ENCODE peak calls at places on chromosomes 3 and 15, in four cellular contexts. H is transverse colon, S is A549, K is K562. A is an unnamed sample.

GRCh38 chr3:139561959-139562676 is 22.6 kb upstream of the RBP1 start:
- DNase-seq in H (peak), S (peak), K (peak), A (peak)

GRCh38 chr3:102526865-102527264 is 92.0 kb downstream of the ZPLD1 start:
- DNase-seq in H (no peak), S (no peak), K (no peak), A (no peak)

GRCh38 chr3:24523195-24523594 is 28.5 kb upstream of the THRB start:
- DNase-seq in H (no peak), S (no peak), K (no peak), A (no peak)

GRCh38 chr3:130480736-130481135 is 36.2 kb upstream of the COL6A6 start:
- DNase-seq in H (no peak), S (peak), K (no peak), A (peak)

GRCh38 chr3:175346573-175347356 is 487.6 kb downstream of the NAALADL2 start:
- DNase-seq in H (peak), S (no peak), K (no peak), A (peak)

GRCh38 chr15:41982133-41982930 is 10.0 kb upstream of the EHD4 start:
- DNase-seq in H (no peak), S (no peak), K (no peak), A (no peak)

GRCh38 chr3:115098354-115099073 is 48.6 kb downstream of the ZBTB20 start:
- DNase-seq in H (no peak), S (no peak), K (no peak), A (no peak)

GRCh38 chr15:69853572-69853971 is 244.1 kb downstream of the TLE3 start:
- DNase-seq in H (no peak), S (peak), K (no peak), A (no peak)

GRCh38 chr3:149771652-149772271 is 19.5 kb upstream of the COMMD2 start:
- DNase-seq in H (peak), S (peak), K (peak), A (peak)

GRCh38 chr15:101031203-101031602 is 112.0 kb downstream of the LRRK1 start:
- DNase-seq in H (peak), S (no peak), K (no peak), A (no peak)

GRCh38 chr3:52136513-52136912 is 17.7 kb downstream of the POC1A start:
- DNase-seq in H (no peak), S (no peak), K (no peak), A (no peak)

GRCh38 chr3:189745622-189746021 is 114.4 kb downstream of the TP63 start:
- DNase-seq in H (no peak), S (no peak), K (no peak), A (no peak)

GRCh38 chr3:164779816-164780215 is 298.5 kb downstream of the SI start:
- DNase-seq in H (no peak), S (no peak), K (no peak), A (no peak)

GRCh38 chr3:5426094-5426883 is 238.8 kb downstream of the EDEM1 start:
- DNase-seq in H (peak), S (peak), K (peak), A (peak)

GRCh38 chr3:21752749-21753347 is 1.8 kb upstream of the ZNF385D start:
- DNase-seq in H (no peak), S (no peak), K (peak), A (no peak)

GRCh38 chr15:91548588-91548987 is 304.9 kb upstream of the SLCO3A1 start:
- DNase-seq in H (no peak), S (no peak), K (no peak), A (no peak)

GRCh38 chr3:121998030-121998580 is 23.9 kb downstream of the ILDR1 start:
- DNase-seq in H (no peak), S (no peak), K (no peak), A (no peak)

GRCh38 chr3:11650391-11650790 is 6.7 kb upstream of the VGLL4 start:
- DNase-seq in H (no peak), S (no peak), K (no peak), A (no peak)

GRCh38 chr15:70474682-70475438 is 288.5 kb downstream of the UACA start:
- DNase-seq in H (no peak), S (peak), K (no peak), A (no peak)

GRCh38 chr3:138849541-138849940 is 14.8 kb upstream of the PIK3CB start:
- DNase-seq in H (no peak), S (no peak), K (no peak), A (no peak)

GRCh38 chr15:73397461-73397860 is 28.7 kb upstream of the HCN4 start:
- DNase-seq in H (no peak), S (no peak), K (no peak), A (no peak)

GRCh38 chr15:77798151-77798550 is 165.4 kb upstream of the LINGO1 start:
- DNase-seq in H (no peak), S (no peak), K (no peak), A (no peak)

GRCh38 chr3:124492824-124493223 is 237.4 kb upstream of the UMPS start:
- DNase-seq in H (peak), S (peak), K (peak), A (no peak)

GRCh38 chr3:72344256-72345046 is 503.8 kb downstream of the SHQ1 start:
- DNase-seq in H (no peak), S (no peak), K (no peak), A (no peak)

GRCh38 chr3:143654906-143655305 is 193.4 kb downstream of the SLC9A9 start:
- DNase-seq in H (no peak), S (no peak), K (no peak), A (no peak)

GRCh38 chr15:90609254-90610185 is 79.8 kb downstream of the CRTC3 start:
- DNase-seq in H (no peak), S (no peak), K (no peak), A (no peak)

GRCh38 chr15:97998307-97999071 is 38.0 kb downstream of the ARRDC4 start:
- DNase-seq in H (no peak), S (no peak), K (no peak), A (no peak)

GRCh38 chr3:113912551-113913246 is 35.1 kb upstream of the ZDHHC23 start:
- DNase-seq in H (peak), S (peak), K (peak), A (no peak)

GRCh38 chr3:140859592-140860336 is 81.9 kb upstream of the SLC25A36 start:
- DNase-seq in H (no peak), S (no peak), K (no peak), A (no peak)

DNA sequence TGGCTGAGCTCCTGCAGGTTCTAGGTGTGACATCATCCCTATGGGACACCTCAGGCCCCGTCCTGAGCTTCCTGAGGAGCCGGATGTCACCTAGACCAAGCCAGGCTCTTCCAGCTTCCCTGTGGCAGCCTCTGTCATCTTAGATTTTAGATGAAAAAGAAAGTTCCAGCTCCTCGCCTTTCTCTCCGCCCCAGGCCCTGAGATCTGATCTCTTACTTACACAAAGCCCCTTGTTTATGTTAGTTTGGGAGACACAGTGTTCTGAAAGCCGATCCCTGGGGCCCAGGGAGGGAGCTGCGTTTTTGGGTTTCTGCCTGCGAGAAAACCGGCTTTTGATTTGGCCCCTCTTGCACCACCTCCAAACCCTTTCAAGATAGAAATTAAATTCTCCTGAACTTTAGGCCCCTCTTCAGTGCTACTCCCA is 40.2 kb upstream of the FAM107A start:
- DNase-seq in H (no peak), S (no peak), K (no peak), A (no peak)
- TF ChIP-seq EP300 in H (no peak), S (no peak), K (no peak), A (no peak)

DNA sequence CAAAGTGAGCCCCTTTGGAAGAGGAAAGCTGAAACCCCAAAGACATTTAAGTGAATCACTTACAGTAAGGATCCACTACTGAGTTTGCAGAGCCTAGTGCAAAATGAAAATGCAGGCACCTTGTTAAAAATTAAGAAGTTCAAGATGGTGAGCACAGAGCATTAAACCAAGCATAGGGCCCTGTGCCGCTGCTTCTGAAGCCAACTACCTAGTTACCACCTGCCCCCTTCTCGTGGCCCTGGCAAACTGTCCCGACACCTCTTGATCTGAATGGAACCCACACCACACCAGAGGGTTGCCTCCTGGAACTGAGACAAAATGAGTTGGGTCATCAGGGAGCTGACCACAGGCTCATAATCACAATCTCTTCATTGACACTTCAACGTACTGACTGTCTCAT is 25.6 kb downstream of the LRRC2 start:
- DNase-seq in H (no peak), S (no peak), K (no peak), A (no peak)
- H3K27ac ChIP-seq in H (no peak), S (no peak), K (no peak), A (no peak)

DNA sequence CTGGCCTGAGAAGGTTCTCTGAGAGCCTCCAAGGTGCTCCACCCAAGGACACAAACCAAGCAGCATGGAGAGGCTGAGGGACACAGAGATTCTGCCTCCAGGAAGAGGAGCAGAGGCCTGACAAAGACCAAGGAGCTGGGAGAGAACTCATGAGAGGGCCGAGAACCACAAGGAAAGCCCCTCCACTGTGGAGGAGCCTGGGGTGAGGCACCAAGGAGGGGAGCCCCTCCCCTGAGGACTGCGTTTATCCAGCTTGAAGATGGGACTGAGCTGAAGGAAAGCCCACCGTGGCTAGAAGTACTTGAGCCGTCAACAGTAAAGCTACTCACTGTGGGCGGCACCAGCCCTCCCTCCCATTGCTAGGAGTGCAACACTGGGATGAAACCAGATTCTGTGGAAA is 63.1 kb upstream of the MEF2A start:
- DNase-seq in H (no peak), S (no peak), K (no peak), A (no peak)
- TF ChIP-seq POLR2A in H (no peak), S (no peak), K (no peak), A (no peak)

DNA sequence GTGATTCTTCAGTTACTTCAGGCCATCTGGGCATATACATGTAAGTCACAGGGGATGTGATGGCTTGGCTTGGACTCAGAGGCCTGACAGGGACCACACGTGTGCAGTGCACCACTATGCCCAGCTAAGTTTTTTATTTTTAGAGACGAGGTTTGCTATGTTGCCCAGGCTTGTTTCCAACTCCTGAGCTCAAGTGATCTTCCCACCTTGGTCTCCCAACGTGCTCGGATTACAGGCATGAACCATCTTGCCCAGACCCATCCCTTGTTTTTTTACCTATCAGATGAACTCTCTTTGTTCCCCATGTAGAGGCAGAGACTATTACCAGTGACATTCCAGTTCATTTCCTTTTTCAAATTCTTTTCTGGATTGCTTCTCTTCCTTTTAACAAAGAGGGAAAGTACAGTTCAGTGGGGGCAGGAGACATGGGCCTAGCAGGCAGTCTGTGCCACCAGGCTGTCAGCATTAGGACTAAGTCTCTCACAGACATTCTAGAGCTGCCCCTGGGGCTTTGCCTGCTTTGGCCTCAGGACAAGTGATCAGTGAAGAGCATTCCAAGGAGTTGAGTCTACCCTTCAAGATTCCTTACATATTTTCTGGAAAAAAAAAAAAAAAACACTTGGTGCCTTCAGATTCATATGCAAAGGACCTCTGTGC is 103.5 kb upstream of the SLC7A14 start:
- DNase-seq in H (no peak), S (peak), K (no peak), A (no peak)
- TF ChIP-seq EP300 in H (no peak), S (no peak), K (no peak), A (no peak)

GRCh38 chr15:51312132-51312531 is 26.3 kb downstream of the CYP19A1 start:
- DNase-seq in H (no peak), S (no peak), K (no peak), A (no peak)

GRCh38 chr15:51311510-51311909 is 26.9 kb downstream of the CYP19A1 start:
- DNase-seq in H (no peak), S (no peak), K (no peak), A (no peak)

GRCh38 chr15:51307325-51307724 is 31.1 kb downstream of the CYP19A1 start:
- DNase-seq in H (no peak), S (no peak), K (no peak), A (no peak)

GRCh38 chr15:51310064-51310463 is 28.3 kb downstream of the CYP19A1 start:
- DNase-seq in H (no peak), S (no peak), K (no peak), A (no peak)

GRCh38 chr15:51307811-51308210 is 30.6 kb downstream of the CYP19A1 start:
- DNase-seq in H (peak), S (no peak), K (no peak), A (no peak)
- H3K27ac ChIP-seq in H (no peak), S (no peak), K (no peak), A (no peak)

GRCh38 chr15:84981711-84982300 is at the start of gene PDE8A:
- DNase-seq in H (peak), S (peak), K (peak), A (peak)

GRCh38 chr15:84982301-84982920 is 755 bp downstream of the PDE8A start:
- DNase-seq in H (peak), S (no peak), K (no peak), A (peak)

GRCh38 chr15:84980196-84981053 is 1.2 kb upstream of the PDE8A start:
- DNase-seq in H (peak), S (peak), K (peak), A (peak)

GRCh38 chr15:84979651-84980050 is 2.0 kb upstream of the PDE8A start:
- DNase-seq in H (peak), S (no peak), K (peak), A (peak)

GRCh38 chr15:84981054-84981710 is 474 bp upstream of the PDE8A start:
- DNase-seq in H (peak), S (peak), K (peak), A (peak)
- TF ChIP-seq POLR2A in H (peak), S (peak), K (peak), A (peak)

DNA sequence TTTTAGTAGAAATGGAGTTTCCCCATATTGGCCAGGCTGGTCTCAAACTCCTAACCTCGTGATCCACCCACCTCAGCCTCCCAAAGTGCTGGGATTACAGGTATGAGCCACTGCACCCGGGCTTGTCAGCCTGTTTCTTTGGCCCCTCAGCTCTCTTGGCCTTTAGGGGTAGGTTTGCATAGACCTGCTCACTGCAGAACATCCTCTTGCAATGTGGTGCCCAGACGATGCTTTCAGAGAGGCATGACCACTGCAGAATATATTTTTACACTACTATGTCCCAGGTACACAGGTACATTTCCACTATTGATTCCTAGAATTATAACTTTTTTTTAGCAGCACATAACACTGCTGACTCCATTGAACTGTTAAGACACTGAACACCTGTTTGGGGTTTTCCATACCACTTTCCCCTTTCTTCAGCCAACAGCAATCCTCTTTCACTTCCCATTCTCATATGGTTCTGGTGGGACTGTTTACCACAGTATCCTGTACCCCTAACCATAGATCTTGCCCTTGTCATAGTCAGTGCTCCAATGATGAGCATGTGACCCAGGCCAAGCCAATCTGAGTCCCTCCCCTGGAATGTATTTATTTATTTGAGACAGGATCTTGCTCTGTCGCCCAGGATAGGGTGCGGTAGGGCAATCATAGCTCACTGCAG is 21.1 kb downstream of the CCDC32 start:
- DNase-seq in H (no peak), S (no peak), K (no peak), A (no peak)
- TF ChIP-seq EP300 in H (no peak), S (no peak), K (no peak), A (no peak)

GRCh38 chr3:105775368-105775767 is 93.4 kb downstream of the CBLB start:
- DNase-seq in H (no peak), S (no peak), K (no peak), A (no peak)

GRCh38 chr3:105772635-105773034 is 96.2 kb downstream of the CBLB start:
- DNase-seq in H (no peak), S (no peak), K (no peak), A (no peak)

GRCh38 chr3:105770410-105770809 is 98.4 kb downstream of the CBLB start:
- DNase-seq in H (no peak), S (no peak), K (no peak), A (no peak)

GRCh38 chr3:105773291-105773690 is 95.5 kb downstream of the CBLB start:
- DNase-seq in H (no peak), S (no peak), K (no peak), A (no peak)

DNA sequence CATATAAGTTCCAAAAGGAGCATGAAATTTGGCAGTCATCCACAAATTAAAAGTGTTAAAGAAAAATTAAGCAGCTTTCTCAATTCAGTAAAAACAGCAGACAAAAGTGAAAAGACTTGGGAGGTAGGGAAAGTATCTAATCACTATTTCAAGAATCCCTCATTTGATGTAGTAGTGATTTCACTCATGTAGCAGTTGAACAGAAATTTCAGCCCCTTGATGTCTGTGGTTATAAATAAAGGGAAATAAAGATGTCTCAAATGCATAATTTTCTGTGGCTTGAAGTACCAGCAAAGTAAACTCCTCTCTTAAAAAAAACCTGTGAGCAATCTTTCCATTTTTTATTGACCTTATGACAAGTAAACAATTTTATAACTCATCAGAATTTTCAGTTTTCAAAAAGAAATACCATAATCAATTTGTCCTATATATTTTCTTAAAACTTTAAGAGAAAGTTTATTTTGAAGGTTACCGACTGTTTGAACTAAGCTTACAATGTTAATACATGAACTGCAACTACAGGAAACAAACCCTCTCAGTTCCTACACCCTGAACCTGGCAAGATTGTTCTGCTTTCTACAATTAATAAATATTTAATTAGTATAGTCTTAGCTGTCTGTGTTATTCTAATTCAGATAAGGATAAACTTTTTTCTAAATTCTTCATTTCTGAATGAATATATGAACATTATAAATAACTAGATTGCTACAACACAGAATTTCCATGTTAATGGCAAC is 94.2 kb downstream of the CBLB start:
- DNase-seq in H (no peak), S (no peak), K (no peak), A (no peak)
- H3K27ac ChIP-seq in H (no peak), S (no peak), K (no peak), A (no peak)